ENCODE peak calls at places on chromosome 7, in eight cellular contexts. G is HL-60, Z is epithelial cell of prostate, T is prostate gland, H is sigmoid colon, D is upper lobe of right lung, O is right lobe of liver, U is thoracic aorta. X is an unnamed sample.

GRCh38 chr7:18786196-18786727 is 290.7 kb downstream of the HDAC9 start:
- DNase-seq in G (no peak), U (no peak), O (no peak), H (no peak), Z (no peak), T (no peak), D (no peak), X (no peak)

GRCh38 chr7:148782757-148783456 is 84.2 kb downstream of the CUL1 start:
- DNase-seq in G (no peak), U (no peak), O (no peak), H (no peak), Z (no peak), D (no peak), T (no peak), X (no peak)

GRCh38 chr7:25124485-25125136 is 449 bp downstream of the CYCS start:
- DNase-seq in U (no peak), O (no peak), T (no peak), D (no peak), G (peak), Z (no peak), H (peak), X (no peak)

GRCh38 chr7:92832623-92833023 is 3.8 kb downstream of the CDK6 start:
- DNase-seq in D (no peak), Z (no peak), U (no peak), O (no peak), G (no peak), H (no peak), T (no peak), X (no peak)

GRCh38 chr7:40843338-40844026 is 708.7 kb downstream of the SUGCT start:
- DNase-seq in U (no peak), Z (peak), T (no peak), D (no peak), G (no peak), O (no peak), H (no peak), X (peak)

GRCh38 chr7:1693419-1693990 is 23.4 kb downstream of the ELFN1 start:
- DNase-seq in G (no peak), U (no peak), O (no peak), H (peak), D (peak), Z (no peak), T (no peak), X (no peak)

GRCh38 chr7:155463114-155463811 is 5.3 kb downstream of the EN2 start:
- DNase-seq in Z (no peak), G (no peak), D (no peak), O (no peak), T (no peak), H (no peak), U (no peak), X (no peak)

GRCh38 chr7:151745090-151745638 is 131.8 kb downstream of the PRKAG2 start:
- DNase-seq in Z (peak), H (no peak), G (peak), D (peak), T (no peak), O (peak), U (peak), X (peak)

GRCh38 chr7:114789942-114790341 is 132.0 kb upstream of the MDFIC start:
- DNase-seq in Z (peak), U (no peak), G (no peak), O (no peak), D (no peak), T (no peak), H (no peak), X (peak)

GRCh38 chr7:2979951-2980350 is 63.7 kb downstream of the CARD11 start:
- DNase-seq in Z (no peak), T (no peak), D (peak), H (no peak), G (no peak), O (no peak), U (no peak), X (no peak)

GRCh38 chr7:3520206-3520605 is 219.2 kb downstream of the SDK1 start:
- DNase-seq in O (no peak), Z (no peak), U (no peak), D (no peak), T (peak), G (no peak), H (no peak), X (no peak)

GRCh38 chr7:99139031-99139430 is 4.9 kb downstream of the SMURF1 start:
- DNase-seq in T (no peak), D (no peak), G (no peak), O (no peak), Z (no peak), U (no peak), H (no peak), X (no peak)
- H3K27ac ChIP-seq in T (no peak), D (no peak), G (no peak), O (no peak), Z (peak), U (peak), H (peak), X (no peak)

DNA sequence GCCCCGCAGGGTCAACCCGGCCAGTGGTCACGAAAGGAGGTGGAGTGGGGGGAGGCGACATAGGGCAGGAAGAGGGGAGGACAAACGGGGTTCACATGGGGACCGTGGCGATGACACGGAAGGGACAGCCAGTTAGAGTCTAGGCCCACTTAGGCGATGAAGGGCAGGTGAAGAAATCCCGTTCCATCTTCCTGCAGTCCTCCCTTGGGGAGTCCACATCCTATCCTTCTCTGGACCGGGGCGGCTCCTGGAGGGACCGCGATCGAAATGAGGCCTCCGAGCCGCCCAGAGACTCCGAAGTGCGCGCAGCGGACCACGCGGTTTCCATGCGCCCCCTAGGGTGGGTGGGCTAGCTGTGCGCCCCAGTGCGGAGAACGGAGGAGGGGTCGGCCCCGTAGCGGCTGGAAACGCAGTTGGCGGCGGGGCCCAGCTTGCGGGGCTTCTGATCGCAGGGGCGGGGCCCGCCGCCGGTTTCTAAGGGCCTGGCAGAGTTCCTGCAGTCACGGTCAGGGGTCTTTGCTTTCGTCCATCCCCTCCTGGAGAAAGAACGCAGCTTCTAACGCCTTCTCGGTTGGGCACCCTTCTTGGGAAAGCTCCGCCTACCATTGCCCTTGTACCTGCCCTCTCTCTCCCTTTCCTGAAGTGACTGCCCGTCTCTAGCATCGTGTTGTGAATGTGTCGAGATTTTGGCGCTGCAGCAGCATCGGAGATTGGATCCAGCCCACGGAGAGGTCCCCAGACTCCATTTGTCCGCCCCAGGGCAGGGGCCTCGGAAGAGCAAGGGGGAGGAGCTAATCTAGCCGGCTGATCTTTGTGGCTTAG is 17.9 kb upstream of the TMEM225B start:
- DNase-seq in H (no peak), G (no peak), T (no peak), U (no peak), O (peak), D (peak), Z (no peak), X (no peak)
- H3K27ac ChIP-seq in H (peak), G (no peak), T (peak), U (no peak), O (no peak), D (peak), Z (no peak), X (no peak)

GRCh38 chr7:127948936-127949335 is 82.3 kb downstream of the LRRC4 start:
- DNase-seq in U (no peak), G (no peak), O (no peak), T (no peak), H (no peak), Z (no peak), D (no peak), X (no peak)

GRCh38 chr7:127946847-127947246 is 84.4 kb downstream of the LRRC4 start:
- DNase-seq in H (no peak), T (no peak), D (no peak), Z (no peak), G (no peak), O (no peak), U (no peak), X (no peak)

GRCh38 chr7:127943541-127944521 is 87.4 kb downstream of the LRRC4 start:
- DNase-seq in H (no peak), D (no peak), U (no peak), T (no peak), G (no peak), O (no peak), Z (no peak), X (no peak)

GRCh38 chr7:127948312-127948711 is 82.9 kb downstream of the LRRC4 start:
- DNase-seq in Z (no peak), G (no peak), D (no peak), T (no peak), U (no peak), O (no peak), H (no peak), X (no peak)

GRCh38 chr7:127946081-127946480 is 85.2 kb downstream of the LRRC4 start:
- DNase-seq in O (no peak), G (no peak), D (no peak), U (no peak), Z (no peak), H (no peak), T (peak), X (no peak)
- H3K27ac ChIP-seq in O (no peak), G (no peak), D (no peak), U (no peak), Z (no peak), H (no peak), T (no peak), X (no peak)

GRCh38 chr7:37349979-37350590 is 98.6 kb downstream of the ELMO1 start:
- DNase-seq in O (no peak), G (peak), T (no peak), H (no peak), D (no peak), Z (no peak), U (no peak), X (no peak)

GRCh38 chr7:37354661-37355131 is 94.0 kb downstream of the ELMO1 start:
- DNase-seq in T (no peak), D (peak), H (peak), U (peak), Z (no peak), G (peak), O (peak), X (no peak)

GRCh38 chr7:37353949-37354660 is 94.6 kb downstream of the ELMO1 start:
- DNase-seq in G (no peak), H (no peak), O (no peak), Z (no peak), U (no peak), T (no peak), D (no peak), X (no peak)

GRCh38 chr7:37352251-37352650 is 96.4 kb downstream of the ELMO1 start:
- DNase-seq in H (no peak), Z (no peak), D (no peak), O (no peak), T (no peak), G (no peak), U (no peak), X (no peak)

GRCh38 chr7:37352974-37353948 is 95.4 kb downstream of the ELMO1 start:
- DNase-seq in O (no peak), T (no peak), H (no peak), U (no peak), D (no peak), Z (no peak), G (peak), X (no peak)
- H3K27ac ChIP-seq in O (peak), T (no peak), H (peak), U (peak), D (peak), Z (no peak), G (peak), X (no peak)

GRCh38 chr7:30467275-30467674 is 11.3 kb downstream of the NOD1 start:
- DNase-seq in G (peak), O (no peak), T (no peak), H (no peak), U (no peak), Z (no peak), D (no peak), X (no peak)
- H3K27ac ChIP-seq in G (peak), O (no peak), T (no peak), H (peak), U (no peak), Z (no peak), D (no peak), X (no peak)

DNA sequence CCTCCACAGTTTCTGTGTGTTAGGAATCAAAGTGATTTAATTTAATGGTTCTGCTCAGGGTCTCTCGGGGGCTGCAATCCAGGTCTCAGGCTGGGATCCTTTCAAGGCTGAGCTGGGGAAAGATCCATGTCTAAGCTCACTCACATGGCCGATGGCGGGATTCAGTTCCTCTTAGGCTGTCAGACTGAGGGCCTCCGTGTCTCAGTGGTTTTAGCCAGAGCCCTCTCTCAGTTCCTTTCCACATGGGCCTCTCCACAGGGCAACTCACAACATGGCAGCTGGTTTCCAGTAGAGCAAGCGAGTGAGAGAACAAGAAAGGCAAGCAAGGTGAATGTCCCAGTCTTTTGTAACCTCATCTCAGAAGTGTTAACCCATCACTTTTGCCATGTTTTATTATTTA is 26.9 kb downstream of the CAV1 start:
- DNase-seq in H (no peak), G (no peak), U (no peak), D (no peak), Z (no peak), T (no peak), O (no peak), X (no peak)
- H3K27ac ChIP-seq in H (peak), G (no peak), U (peak), D (no peak), Z (no peak), T (no peak), O (no peak), X (peak)

GRCh38 chr7:80014507-80014906 is 120.1 kb upstream of the GNAI1 start:
- DNase-seq in G (no peak), O (no peak), Z (no peak), H (no peak), T (no peak), U (no peak), D (no peak), X (no peak)
- H3K27ac ChIP-seq in G (no peak), O (no peak), Z (no peak), H (no peak), T (no peak), U (no peak), D (no peak), X (no peak)

GRCh38 chr7:5824297-5824610 is 42.8 kb upstream of the RNF216 start:
- DNase-seq in Z (no peak), H (no peak), U (no peak), D (no peak), O (no peak), T (no peak), G (no peak), X (no peak)

GRCh38 chr7:5827755-5828154 is 46.3 kb upstream of the RNF216 start:
- DNase-seq in D (no peak), U (no peak), O (peak), H (no peak), G (peak), T (no peak), Z (no peak), X (no peak)

DNA sequence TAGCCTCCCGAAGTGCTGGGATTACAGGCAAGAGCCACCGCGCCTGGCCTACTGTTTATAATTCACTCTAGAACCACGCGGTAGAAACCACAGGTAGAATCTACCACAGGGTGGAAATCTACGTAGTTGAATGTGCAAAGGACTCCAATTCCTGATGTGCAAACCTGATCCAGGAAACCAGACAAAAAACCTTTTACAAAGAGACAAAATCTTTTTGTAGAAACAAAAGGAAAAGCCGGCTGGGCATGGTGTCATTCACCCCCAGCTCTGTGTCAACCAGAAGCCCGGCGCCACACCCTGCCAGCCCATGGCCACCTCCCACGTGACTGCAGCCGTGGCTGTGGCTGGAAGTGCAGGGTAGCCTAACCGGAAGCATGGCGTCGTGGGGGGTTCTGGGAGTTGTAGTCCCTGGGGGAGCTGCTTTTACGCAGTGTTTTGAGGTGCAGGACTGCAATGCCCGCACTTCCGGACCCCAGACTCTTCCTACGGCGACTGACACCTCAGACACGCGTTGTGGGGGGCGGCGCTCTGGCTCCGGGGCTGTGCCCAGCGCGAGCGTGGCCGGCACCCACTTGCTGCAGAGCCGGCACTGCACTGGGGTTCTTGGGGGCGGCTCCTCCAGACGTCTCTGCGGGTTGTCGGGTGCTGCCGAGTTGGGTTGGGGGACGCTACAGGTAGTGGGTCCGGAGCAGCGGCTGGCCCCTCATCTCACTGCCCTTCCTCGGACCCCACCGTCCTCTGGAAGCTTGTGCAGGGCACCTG is 41.5 kb upstream of the RNF216 start:
- DNase-seq in D (peak), H (peak), G (peak), Z (peak), O (peak), T (peak), U (peak), X (peak)
- H3K27ac ChIP-seq in D (peak), H (peak), G (peak), Z (peak), O (peak), T (peak), U (peak), X (peak)

GRCh38 chr7:73829505-73829904 is 1.3 kb upstream of the CLDN4 start:
- DNase-seq in T (no peak), G (no peak), Z (no peak), D (no peak), O (no peak), U (no peak), H (no peak), X (no peak)

GRCh38 chr7:73831656-73832579 is 1.1 kb downstream of the CLDN4 start:
- DNase-seq in O (no peak), G (no peak), H (no peak), U (no peak), T (peak), Z (no peak), D (peak), X (peak)

GRCh38 chr7:73829921-73830617 is 727 bp upstream of the CLDN4 start:
- DNase-seq in T (peak), Z (no peak), G (no peak), O (no peak), H (no peak), U (no peak), D (no peak), X (no peak)

GRCh38 chr7:73830872-73831655 is at the start of gene CLDN4:
- DNase-seq in Z (peak), T (peak), U (no peak), H (no peak), O (no peak), G (no peak), D (peak), X (peak)

GRCh38 chr7:73830618-73830871 is 251 bp upstream of the CLDN4 start:
- DNase-seq in Z (no peak), U (no peak), G (no peak), D (no peak), O (no peak), T (no peak), H (no peak), X (no peak)
- H3K27ac ChIP-seq in Z (peak), U (no peak), G (no peak), D (peak), O (no peak), T (peak), H (no peak), X (no peak)

GRCh38 chr7:31047282-31047681 is 4.8 kb upstream of the ADCYAP1R1 start:
- DNase-seq in G (no peak), U (no peak), H (no peak), T (no peak), O (no peak), D (no peak), Z (no peak), X (no peak)
- H3K27ac ChIP-seq in G (no peak), U (no peak), H (no peak), T (no peak), O (no peak), D (no peak), Z (no peak), X (no peak)

X was measured in RWPE1.